ENCODE peak calls at places on chromosomes 11 and 22, in five cellular contexts. K, S, N, O and L are unnamed samples.
A peak's percentile ranks its signal among the peaks of the same experiment; 100 is the strongest.

GRCh38 chr11:75733346-75734107 is 15.9 kb downstream of the MOGAT2 start:
- DNase-seq in N (peak; percentile 9), O (no peak), S (no peak), K (no peak), L (no peak)

GRCh38 chr22:39808087-39808486 is 85.5 kb downstream of the ENTHD1 start:
- DNase-seq in S (no peak), N (no peak), O (peak; percentile 42), K (no peak), L (peak; percentile 68)

GRCh38 chr11:26580929-26581328 is 8.9 kb upstream of the MUC15 start:
- DNase-seq in S (no peak), O (no peak), N (no peak), K (no peak), L (no peak)

GRCh38 chr22:49677495-49677889 is 150.2 kb downstream of the BRD1 start:
- DNase-seq in K (no peak), S (no peak), N (no peak), O (no peak), L (no peak)

GRCh38 chr11:119491753-119492455 is 68.9 kb upstream of the THY1 start:
- DNase-seq in K (no peak), O (no peak), N (no peak), S (no peak), L (peak; percentile 62)

GRCh38 chr11:34136420-34136819 is 31.0 kb downstream of the NAT10 start:
- DNase-seq in N (no peak), O (no peak), S (no peak), K (no peak), L (no peak)

GRCh38 chr11:70024773-70025045 is 53.4 kb upstream of the ANO1 start:
- DNase-seq in N (no peak), O (no peak), K (no peak), S (no peak), L (no peak)

GRCh38 chr22:17357688-17358087 is 11.6 kb upstream of the CECR2 start:
- DNase-seq in S (no peak), N (no peak), O (no peak), K (no peak), L (no peak)

GRCh38 chr22:49303061-49303735 is 524.5 kb downstream of the BRD1 start:
- DNase-seq in S (no peak), O (no peak), K (no peak), N (no peak), L (no peak)

GRCh38 chr22:36227396-36227795 is 11.9 kb downstream of the APOL2 start:
- DNase-seq in N (no peak), K (no peak), S (no peak), O (no peak), L (no peak)

GRCh38 chr11:111707039-111707690 is 59.0 kb downstream of the PPP2R1B start:
- DNase-seq in O (no peak), N (peak; percentile 13), K (peak; percentile 76), S (peak; percentile 64), L (no peak)

GRCh38 chr11:99522467-99523173 is 501.9 kb downstream of the CNTN5 start:
- DNase-seq in K (no peak), S (no peak), N (no peak), O (no peak), L (no peak)

GRCh38 chr11:45289369-45289768 is 3.2 kb upstream of the SYT13 start:
- DNase-seq in S (no peak), O (no peak), K (no peak), N (no peak), L (no peak)

GRCh38 chr11:27215471-27216267 is 147.3 kb downstream of the CCDC34 start:
- DNase-seq in O (no peak), K (peak; percentile 26), S (peak; percentile 70), N (no peak), L (peak; percentile 75)

GRCh38 chr11:46631676-46632075 is 14.3 kb downstream of the ATG13 start:
- DNase-seq in O (no peak), N (no peak), S (no peak), K (no peak), L (no peak)

GRCh38 chr11:10294289-10294953 is 402 bp upstream of the SBF2 start:
- DNase-seq in K (peak; percentile 36), O (peak; percentile 26), N (no peak), S (peak; percentile 47), L (peak; percentile 66)